ENCODE peak calls at places on chromosome 12, in nine cellular contexts. I is fibroblast of villous mesenchyme, T is uterus, V is dorsolateral prefrontal cortex, K is left lung, R is A549, O is LNCaP clone FGC, E is endothelial cell of umbilical vein, Q is GM13976. Z is an unnamed sample.
A peak's percentile ranks its signal among the peaks of the same experiment; 100 is the strongest.

GRCh38 chr12:115606040-115606439 is 671.5 kb downstream of the MED13L start:
- DNase-seq in R (no peak), O (no peak), E (no peak), V (no peak), T (no peak), Q (no peak), K (no peak), I (no peak), Z (no peak)

GRCh38 chr12:93425736-93426363 is 15.9 kb downstream of the UBE2N start:
- DNase-seq in I (no peak), R (no peak), T (no peak), V (no peak), E (peak; percentile 13), Q (no peak), O (no peak), K (no peak), Z (no peak)

GRCh38 chr12:57169046-57169795 is 21.8 kb upstream of the LRP1-AS start:
- DNase-seq in T (no peak), K (no peak), Q (no peak), O (no peak), E (no peak), V (no peak), R (no peak), I (no peak), Z (no peak)

GRCh38 chr12:67519824-67520433 is 128.6 kb upstream of the DYRK2 start:
- DNase-seq in Q (no peak), I (no peak), E (no peak), V (no peak), T (no peak), R (no peak), O (peak; percentile 83), K (no peak), Z (no peak)

GRCh38 chr12:49646871-49647270 is 23.5 kb downstream of the PRPF40B start:
- DNase-seq in V (no peak), O (no peak), R (no peak), T (no peak), I (no peak), Q (no peak), E (no peak), K (no peak), Z (no peak)

GRCh38 chr12:109567296-109567695 is 6.0 kb downstream of the MMAB start:
- DNase-seq in Q (no peak), E (no peak), I (no peak), R (no peak), O (no peak), K (no peak), T (no peak), V (no peak), Z (no peak)

GRCh38 chr12:86727151-86727550 is 471.0 kb upstream of the MGAT4C start:
- DNase-seq in E (peak; percentile 87), K (no peak), O (peak; percentile 74), R (no peak), T (no peak), V (no peak), Q (no peak), I (peak; percentile 85), Z (no peak)

GRCh38 chr12:1917172-1918070 is 1.0 kb downstream of the CACNA2D4 start:
- DNase-seq in T (peak; percentile 12), O (no peak), K (no peak), V (peak; percentile 14), I (no peak), Q (peak; percentile 23), E (no peak), R (no peak), Z (peak; percentile 15)

GRCh38 chr12:57224973-57225679 is 4.4 kb upstream of the SHMT2 start:
- DNase-seq in K (peak; percentile 96), T (no peak), R (no peak), E (peak; percentile 26), Q (peak; percentile 71), I (no peak), V (no peak), O (no peak), Z (peak; percentile 64)

GRCh38 chr12:117844114-117844513 is 124.7 kb downstream of the KSR2 start:
- DNase-seq in E (no peak), R (no peak), T (no peak), K (no peak), O (no peak), I (no peak), V (no peak), Q (no peak), Z (no peak)

GRCh38 chr12:11762723-11763326 is 113.4 kb downstream of the ETV6 start:
- DNase-seq in K (no peak), O (no peak), I (no peak), Q (no peak), T (no peak), E (no peak), R (no peak), V (no peak), Z (peak; percentile 40)

GRCh38 chr12:75322464-75322863 is 7.7 kb downstream of the CAPS2 start:
- DNase-seq in Q (no peak), V (no peak), I (peak; percentile 33), O (no peak), R (no peak), E (no peak), K (no peak), T (no peak), Z (no peak)

GRCh38 chr12:57487055-57487596 is 742 bp upstream of the MARS1 start:
- DNase-seq in K (no peak), Q (no peak), T (no peak), O (no peak), E (no peak), I (no peak), R (no peak), V (no peak), Z (no peak)

GRCh38 chr12:130437555-130438242 is 100.0 kb downstream of the PIWIL1 start:
- DNase-seq in V (no peak), I (no peak), R (no peak), T (no peak), E (no peak), O (no peak), K (no peak), Q (no peak), Z (no peak)

GRCh38 chr12:7542813-7543212 is 39.2 kb upstream of the CD163 start:
- DNase-seq in V (no peak), I (peak; percentile 70), T (no peak), O (no peak), K (no peak), E (no peak), Q (no peak), R (no peak), Z (no peak)

GRCh38 chr12:94180558-94181296 is 32.4 kb downstream of the PLXNC1 start:
- DNase-seq in T (no peak), R (no peak), E (no peak), K (no peak), Q (no peak), O (no peak), V (no peak), I (no peak), Z (no peak)

GRCh38 chr12:132603240-132604107 is 6.9 kb downstream of the LRCOL1 start:
- DNase-seq in E (peak; percentile 34), O (no peak), I (no peak), R (no peak), V (no peak), Q (no peak), K (peak; percentile 76), T (no peak), Z (no peak)
- TF ChIP-seq CTCF in E (no peak), O (no peak), I (no peak), R (no peak), V (no peak), Q (no peak), K (no peak), T (no peak), Z (no peak)

DNA sequence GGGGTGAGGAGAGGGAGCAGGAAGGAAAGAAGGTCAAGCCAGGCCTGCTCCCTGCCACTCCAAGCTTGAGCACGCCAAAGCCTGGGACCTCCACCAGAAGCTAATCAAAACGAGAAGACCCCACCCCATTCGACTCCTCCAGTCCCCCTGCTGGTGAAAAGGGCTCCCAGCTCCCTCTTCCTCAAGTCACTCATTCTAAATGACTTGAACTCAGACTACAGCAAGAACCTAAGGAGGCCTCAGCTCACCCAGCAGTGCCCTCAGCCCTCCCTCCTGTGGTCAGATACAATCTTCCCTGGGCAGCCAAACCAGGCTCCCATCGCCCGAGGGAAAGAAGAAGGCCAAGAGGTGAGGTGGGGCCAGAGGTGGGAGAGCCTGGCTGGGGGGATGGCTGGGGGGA is 17.4 kb downstream of the HDAC7 start:
- DNase-seq in K (no peak), E (no peak), Q (no peak), R (no peak), I (no peak), O (no peak), T (no peak), V (no peak), Z (no peak)
- TF ChIP-seq CTCF in K (no peak), E (peak; percentile 58), Q (no peak), R (no peak), I (peak; percentile 40), O (peak; percentile 15), T (no peak), V (no peak), Z (no peak)

GRCh38 chr12:69988601-69989194 is 163.7 kb downstream of the MYRFL start:
- DNase-seq in T (no peak), K (no peak), Q (no peak), R (no peak), O (no peak), I (peak; percentile 68), E (peak; percentile 70), V (no peak), Z (no peak)

GRCh38 chr12:69986109-69986508 is 161.1 kb downstream of the MYRFL start:
- DNase-seq in R (no peak), O (no peak), T (no peak), E (no peak), I (no peak), K (no peak), Q (no peak), V (no peak), Z (no peak)

GRCh38 chr12:69987453-69988102 is 162.6 kb downstream of the MYRFL start:
- DNase-seq in E (peak; percentile 93), I (peak; percentile 88), Q (no peak), O (no peak), K (no peak), V (no peak), R (peak; percentile 25), T (peak; percentile 33), Z (no peak)

GRCh38 chr12:69984216-69984615 is 159.2 kb downstream of the MYRFL start:
- DNase-seq in E (no peak), V (no peak), Q (no peak), R (no peak), I (no peak), K (no peak), O (no peak), T (no peak), Z (no peak)

DNA sequence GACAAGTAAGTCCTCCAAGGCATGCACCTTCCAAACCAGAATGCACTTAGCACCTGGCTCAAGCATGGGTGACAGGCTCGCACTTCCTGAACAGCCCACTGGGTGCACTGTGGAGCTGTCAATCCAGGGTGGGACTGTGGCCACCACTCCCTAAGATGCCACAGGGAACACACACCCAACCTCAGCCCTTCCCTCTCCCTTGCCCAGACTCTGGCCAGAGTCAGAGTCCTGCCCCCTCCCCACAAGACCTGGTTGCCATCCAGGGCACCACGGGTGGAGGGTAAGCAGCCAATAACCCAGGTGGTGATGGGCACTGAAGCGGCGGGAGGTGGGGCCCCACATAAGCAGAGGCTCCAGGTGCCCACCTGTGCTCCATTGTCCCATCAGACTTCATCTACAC is 160.6 kb downstream of the MYRFL start:
- DNase-seq in K (no peak), R (peak; percentile 31), E (no peak), Q (peak; percentile 27), O (no peak), V (no peak), I (no peak), T (no peak), Z (peak; percentile 31)
- TF ChIP-seq CTCF in K (no peak), R (no peak), E (peak; percentile 29), Q (peak; percentile 19), O (peak; percentile 9), V (no peak), I (peak; percentile 29), T (no peak), Z (peak; percentile 14)

GRCh38 chr12:70839544-70839943 is 81.0 kb downstream of the PTPRR start:
- DNase-seq in R (no peak), T (no peak), Q (no peak), K (no peak), I (no peak), V (no peak), O (no peak), E (no peak), Z (no peak)
- TF ChIP-seq CTCF in R (no peak), T (no peak), Q (no peak), K (no peak), I (no peak), V (no peak), O (peak; percentile 20), E (no peak), Z (no peak)

Z was measured in GM10248.